ENCODE peak calls at places on chromosome 12, in five cellular contexts. D is adrenal gland; B is activated CD8-positive, alpha-beta T cell treated with anti-CD3 and anti-CD28 coated beads for 36 hours; L is upper lobe of right lung; N is OCI-LY7. K is an unnamed sample.

GRCh38 chr12:50249464-50250229 is 33.7 kb downstream of the LIMA1 start:
- DNase-seq in B (no peak), D (no peak), L (no peak), N (no peak), K (no peak)

GRCh38 chr12:18153826-18154225 is 63.8 kb upstream of the RERGL start:
- DNase-seq in D (no peak), N (no peak), B (no peak), L (no peak), K (no peak)

GRCh38 chr12:77354766-77355362 is 289.5 kb upstream of the E2F7 start:
- DNase-seq in N (no peak), B (no peak), D (no peak), L (no peak), K (no peak)

GRCh38 chr12:47808574-47809380 is 10.9 kb downstream of the HDAC7 start:
- DNase-seq in L (no peak), D (no peak), N (peak), B (peak), K (peak)

GRCh38 chr12:11877869-11878780 is 192.6 kb upstream of the BCL2L14 start:
- DNase-seq in D (peak), B (no peak), N (no peak), L (no peak), K (no peak)

GRCh38 chr12:101019193-101019592 is 190.8 kb downstream of the SLC5A8 start:
- DNase-seq in D (no peak), N (no peak), L (no peak), B (no peak), K (no peak)

GRCh38 chr12:57095440-57095839 is 6.5 kb downstream of the NAB2 start:
- DNase-seq in B (no peak), D (no peak), N (no peak), L (no peak), K (no peak)

GRCh38 chr12:44717612-44718011 is 158.5 kb downstream of the NELL2 start:
- DNase-seq in N (no peak), B (no peak), D (no peak), L (no peak), K (no peak)

GRCh38 chr12:53478865-53479264 is 20.4 kb downstream of the MAP3K12 start:
- DNase-seq in B (no peak), D (no peak), N (no peak), L (no peak), K (no peak)

GRCh38 chr12:132608231-132609171 is 1.9 kb downstream of the LRCOL1 start:
- DNase-seq in N (no peak), B (peak), D (no peak), L (no peak), K (no peak)

GRCh38 chr12:55771736-55772135 is 28.8 kb downstream of the GDF11 start:
- DNase-seq in L (no peak), B (no peak), D (no peak), N (no peak), K (no peak)

GRCh38 chr12:6363330-6364036 is 11.9 kb downstream of the SCNN1A start:
- DNase-seq in B (peak), N (peak), D (peak), L (peak), K (no peak)

GRCh38 chr12:93855265-93855664 is 178.1 kb downstream of the CRADD start:
- DNase-seq in L (no peak), B (no peak), N (no peak), D (no peak), K (no peak)

GRCh38 chr12:12534134-12534866 is 28.4 kb downstream of the DUSP16 start:
- DNase-seq in D (peak), N (no peak), L (no peak), B (no peak), K (no peak)

GRCh38 chr12:51008329-51008728 is 17.9 kb downstream of the SLC11A2 start:
- DNase-seq in N (no peak), L (no peak), D (no peak), B (no peak), K (no peak)

GRCh38 chr12:107225626-107226025 is 132.3 kb upstream of the CRY1 start:
- DNase-seq in L (no peak), B (no peak), N (no peak), D (no peak), K (no peak)

GRCh38 chr12:57166971-57167371 is 19.6 kb upstream of the LRP1-AS start:
- DNase-seq in D (no peak), N (no peak), L (no peak), B (peak), K (no peak)

GRCh38 chr12:93043877-93044209 is 114.7 kb upstream of the EEA1 start:
- DNase-seq in N (no peak), D (no peak), L (no peak), B (no peak), K (no peak)

GRCh38 chr12:53218551-53219114 is 11.6 kb upstream of the ITGB7 start:
- DNase-seq in B (no peak), L (no peak), D (no peak), N (no peak), K (no peak)

GRCh38 chr12:3947781-3948180 is 74.6 kb upstream of the PARP11 start:
- DNase-seq in D (no peak), L (no peak), B (no peak), N (no peak), K (no peak)

GRCh38 chr12:64066776-64067175 is 155.3 kb downstream of the KICS2 start:
- DNase-seq in B (no peak), D (no peak), N (no peak), L (no peak), K (no peak)

GRCh38 chr12:4251228-4251891 is 22.2 kb upstream of the CCND2 start:
- DNase-seq in D (no peak), L (no peak), N (no peak), B (peak), K (no peak)

GRCh38 chr12:6769003-6769389 is 2.8 kb downstream of the PTMS start:
- DNase-seq in L (no peak), N (no peak), B (no peak), D (no peak), K (no peak)

DNA sequence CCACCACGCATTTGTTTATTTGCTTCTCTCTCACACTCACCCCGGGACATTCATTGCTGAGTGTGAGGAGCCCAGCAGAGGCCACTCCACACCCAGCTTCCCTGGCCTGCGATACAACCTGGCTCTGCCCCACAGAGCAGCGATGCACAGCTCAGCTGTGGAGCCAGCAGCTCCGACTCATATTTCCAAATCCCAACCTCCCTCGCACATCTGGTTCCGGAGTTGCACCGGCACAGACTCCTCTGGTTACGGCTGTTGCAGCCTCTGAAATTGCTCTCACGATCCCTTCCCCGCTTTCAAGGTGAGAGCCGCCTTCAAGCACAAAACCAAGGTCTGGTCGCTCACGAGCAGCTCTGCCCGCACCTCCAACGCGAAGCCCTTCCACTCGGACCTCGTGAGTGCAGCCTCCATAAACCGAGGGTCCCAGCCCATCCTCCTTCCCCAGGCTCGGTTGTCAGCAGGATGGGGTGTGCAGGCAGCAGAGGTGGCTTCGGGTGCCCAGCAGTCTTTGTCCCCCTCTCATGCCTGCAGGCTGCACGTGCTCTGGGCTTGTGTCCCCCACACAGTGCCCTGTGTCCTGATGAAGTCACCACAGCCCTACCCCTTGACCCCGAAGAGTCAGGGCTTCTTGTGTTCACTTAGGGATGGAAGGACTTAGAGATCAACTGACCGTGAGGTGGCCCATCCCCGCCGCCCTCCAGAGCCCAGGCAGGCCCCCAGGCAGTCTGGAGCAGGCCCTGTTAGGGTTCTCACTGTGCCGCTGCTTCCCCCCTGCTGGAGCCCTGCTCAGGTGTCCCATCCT is 184.3 kb downstream of the ADGRD1 start:
- DNase-seq in N (no peak), L (no peak), B (no peak), D (no peak), K (peak)
- TF ChIP-seq CTCF in N (no peak), L (no peak), B (no peak), D (no peak), K (peak)

DNA sequence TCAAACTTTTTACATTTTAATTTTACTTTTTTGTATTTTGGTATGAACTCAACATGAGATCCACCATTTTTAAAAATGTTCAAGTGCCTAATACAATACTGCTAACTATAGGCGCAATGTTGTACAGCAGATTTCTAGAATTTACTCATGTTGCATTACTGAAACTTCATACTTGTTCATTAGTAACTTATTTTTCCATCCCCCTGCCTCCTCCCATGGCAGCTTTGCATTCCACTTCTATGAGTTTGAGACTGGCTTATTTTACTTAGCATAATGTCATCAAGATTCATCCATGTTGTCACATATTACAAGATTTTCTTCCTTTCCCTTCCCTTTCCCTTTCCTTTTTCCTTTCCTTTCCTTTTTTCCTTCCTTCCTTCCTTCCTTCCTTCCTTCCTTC is 825.9 kb downstream of the SLC16A7 start:
- DNase-seq in N (no peak), L (no peak), D (no peak), B (no peak), K (no peak)
- TF ChIP-seq CTCF in N (no peak), L (no peak), D (no peak), B (no peak), K (no peak)

GRCh38 chr12:71138011-71138410 is 19.8 kb downstream of the TSPAN8 start:
- DNase-seq in B (no peak), N (no peak), L (no peak), D (no peak), K (no peak)

GRCh38 chr12:71130670-71131069 is 27.1 kb downstream of the TSPAN8 start:
- DNase-seq in N (no peak), B (no peak), D (no peak), L (no peak), K (no peak)

GRCh38 chr12:71135077-71135811 is 22.6 kb downstream of the TSPAN8 start:
- DNase-seq in N (no peak), L (no peak), D (no peak), B (no peak), K (no peak)

GRCh38 chr12:71135812-71136176 is 22.0 kb downstream of the TSPAN8 start:
- DNase-seq in L (no peak), B (no peak), D (no peak), N (no peak), K (no peak)

DNA sequence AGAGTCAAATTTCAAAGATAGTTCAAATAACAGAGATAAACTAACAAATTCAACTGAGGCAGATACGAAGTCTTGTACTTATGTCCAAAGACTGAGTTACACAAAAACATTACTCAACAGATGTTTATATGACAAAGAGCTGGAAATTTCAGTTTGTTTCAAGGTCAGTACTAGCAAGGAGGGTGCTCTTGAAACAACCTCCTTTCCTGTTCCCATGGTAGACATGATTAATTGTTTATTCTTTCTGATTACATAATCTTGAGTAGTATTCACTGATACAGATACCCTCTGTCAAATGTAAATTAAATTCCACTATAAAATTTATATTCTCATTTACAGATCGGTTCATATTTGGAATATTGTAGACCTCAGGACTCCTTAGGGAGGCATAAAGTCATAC is 23.4 kb downstream of the TSPAN8 start:
- DNase-seq in N (no peak), L (no peak), B (no peak), D (no peak), K (no peak)
- TF ChIP-seq CTCF in N (no peak), L (no peak), B (no peak), D (no peak), K (no peak)

DNA sequence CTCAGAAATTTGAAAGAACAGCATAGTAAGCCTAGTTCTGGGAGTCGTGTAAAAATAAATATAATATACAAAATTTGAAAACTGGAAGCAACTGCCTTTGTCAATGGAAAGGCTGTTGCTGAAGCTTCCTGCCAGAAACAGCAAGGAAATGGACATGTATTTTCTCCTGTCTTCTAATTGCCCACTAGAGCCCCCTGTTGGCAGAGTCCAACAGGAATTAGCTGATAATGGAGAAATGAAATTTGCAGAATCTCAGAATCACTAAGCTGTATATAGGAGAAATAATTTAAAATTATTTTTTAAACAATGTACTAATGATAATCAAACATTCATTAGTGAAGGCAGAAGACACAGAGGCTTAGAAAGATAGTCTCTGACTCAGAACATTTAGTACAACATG is 414.8 kb downstream of the SLC6A15 start:
- DNase-seq in N (no peak), D (no peak), B (peak), L (no peak), K (peak)
- TF ChIP-seq CTCF in N (no peak), D (no peak), B (peak), L (no peak), K (peak)

GRCh38 chr12:108967869-108968540 is 52.9 kb downstream of the SVOP start:
- DNase-seq in D (no peak), N (peak), B (no peak), L (no peak), K (peak)
- TF ChIP-seq CTCF in D (peak), N (peak), B (peak), L (peak), K (peak)

DNA sequence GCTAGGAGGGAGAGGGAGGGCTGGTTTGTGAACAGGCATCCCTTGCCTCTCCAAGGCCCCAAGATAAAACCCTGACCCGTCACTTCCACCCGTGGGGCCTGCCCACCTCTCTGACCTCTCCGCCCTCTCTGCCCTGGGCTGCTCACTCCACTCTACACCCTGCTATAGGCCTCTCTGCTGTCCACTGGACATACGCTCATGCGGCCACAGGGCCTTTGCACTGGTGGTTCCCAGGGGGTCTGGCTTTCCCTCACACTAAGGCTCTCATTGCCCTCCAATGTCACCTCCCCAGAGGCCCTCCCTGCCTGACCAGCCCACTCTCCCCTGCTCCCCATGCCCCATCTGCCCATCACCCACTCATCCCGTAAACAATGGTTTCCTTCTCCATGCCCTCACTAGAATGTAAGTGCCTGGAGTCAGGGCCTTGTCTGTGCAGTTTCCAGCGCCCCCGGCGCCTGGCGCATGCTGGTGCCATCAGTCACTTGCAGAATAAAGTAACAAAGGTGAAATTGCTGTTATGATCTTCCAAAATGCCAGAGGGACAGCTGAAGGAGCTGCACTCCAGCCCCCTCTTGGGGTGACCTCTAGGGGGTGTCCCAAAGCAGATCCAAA is 73.6 kb downstream of the RFLNA start:
- DNase-seq in L (no peak), N (no peak), D (no peak), B (no peak), K (no peak)
- TF ChIP-seq CTCF in L (no peak), N (no peak), D (no peak), B (no peak), K (peak)

GRCh38 chr12:2273288-2273687 is 220.5 kb downstream of the CACNA1C start:
- DNase-seq in B (no peak), D (no peak), L (no peak), N (no peak), K (no peak)
- TF ChIP-seq CTCF in B (no peak), D (no peak), L (no peak), N (no peak), K (no peak)

DNA sequence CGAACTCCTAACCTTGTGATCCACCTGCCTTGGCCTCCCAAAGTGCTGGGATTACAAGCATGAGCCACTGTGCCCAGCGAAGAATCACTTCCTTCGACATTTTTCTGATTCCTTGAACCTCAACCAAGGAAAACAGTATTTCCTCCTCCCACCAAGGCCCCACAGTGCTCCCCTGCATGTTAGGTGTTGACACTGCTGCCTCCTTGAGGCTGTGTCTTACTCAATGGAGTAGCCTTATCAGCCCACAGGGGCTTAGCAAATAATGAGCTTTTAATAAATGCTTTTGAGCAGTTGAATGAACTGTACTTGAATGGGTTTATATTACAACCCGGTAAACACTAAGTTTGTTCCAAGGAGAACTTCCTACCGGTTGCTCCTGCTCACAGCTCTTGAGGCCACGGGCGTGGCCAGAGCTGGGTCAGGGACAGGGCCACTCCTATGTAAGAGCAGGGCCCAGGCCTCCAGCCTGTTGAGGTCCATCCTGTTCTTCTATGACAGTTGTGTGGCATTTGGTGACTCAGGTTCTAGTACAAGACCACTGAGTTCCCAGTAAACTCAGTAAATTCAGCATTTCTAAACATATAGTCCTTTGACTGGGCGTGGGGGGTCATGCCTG is 36.8 kb upstream of the TUBA1A start:
- DNase-seq in N (no peak), L (peak), B (no peak), D (no peak), K (peak)
- TF ChIP-seq CTCF in N (no peak), L (peak), B (no peak), D (no peak), K (no peak)

GRCh38 chr12:123801573-123802178 is 39.6 kb downstream of the DNAH10 start:
- DNase-seq in L (no peak), B (no peak), N (peak), D (no peak), K (peak)
- TF ChIP-seq CTCF in L (peak), B (peak), N (peak), D (peak), K (peak)

GRCh38 chr12:97134495-97134894 is 227.4 kb downstream of the NEDD1 start:
- DNase-seq in L (no peak), B (no peak), D (no peak), N (no peak), K (no peak)
- TF ChIP-seq CTCF in L (no peak), B (no peak), D (no peak), N (peak), K (no peak)